ENCODE peak calls at places on chromosomes 6 and 20, in seven cellular contexts. E, V, A, N, L, M and I are unnamed samples.

GRCh38 chr6:5087389-5087788 is 2.2 kb downstream of the PPP1R3G start:
- DNase-seq in E (no peak), V (no peak), A (no peak), N (peak), L (no peak), M (no peak), I (peak)

GRCh38 chr20:49794336-49795124 is 18.1 kb upstream of the SLC9A8 start:
- DNase-seq in E (no peak), V (no peak), A (peak), N (no peak), L (no peak), M (peak), I (no peak)

GRCh38 chr6:11970114-11970513 is 42.0 kb upstream of the HIVEP1 start:
- DNase-seq in E (no peak), V (no peak), A (peak), N (no peak), L (no peak), M (no peak), I (no peak)

GRCh38 chr20:24768226-24768625 is 180.8 kb upstream of the CST7 start:
- DNase-seq in E (no peak), V (no peak), A (no peak), N (no peak), L (no peak), M (no peak), I (no peak)

GRCh38 chr6:148885154-148885870 is 138.5 kb downstream of the UST start:
- DNase-seq in E (peak), V (no peak), A (peak), N (no peak), L (no peak), M (no peak), I (no peak)

GRCh38 chr6:11011787-11012234 is 32.3 kb downstream of the ELOVL2 start:
- DNase-seq in E (no peak), V (no peak), A (no peak), N (no peak), L (no peak), M (no peak), I (no peak)

GRCh38 chr6:8940356-8940755 is 505.0 kb upstream of the SLC35B3 start:
- DNase-seq in E (no peak), V (peak), A (no peak), N (no peak), L (no peak), M (no peak), I (no peak)

GRCh38 chr6:582370-582769 is 74.5 kb downstream of the HUS1B start:
- DNase-seq in E (no peak), V (no peak), A (peak), N (no peak), L (no peak), M (no peak), I (no peak)

GRCh38 chr20:32528291-32528891 is 56.7 kb downstream of the NOL4L start:
- DNase-seq in E (no peak), V (peak), A (no peak), N (no peak), L (no peak), M (no peak), I (no peak)